ENCODE peak calls at places on chromosomes 11 and 22, in six cellular contexts. D is body of pancreas; L is stromal cell of bone marrow; O is activated CD4-positive, alpha-beta memory T cell treated with anti-CD3 and anti-CD28 coated beads for 36 hours; F is omental fat pad; C is posterior vena cava. X is an unnamed sample.
A peak's percentile ranks its signal among the peaks of the same experiment; 100 is the strongest.

GRCh38 chr22:43128928-43129424 is 14.2 kb downstream of the MCAT start:
- DNase-seq in D (peak; percentile 30), L (no peak), O (no peak), F (no peak), C (no peak), X (peak; percentile 76)

GRCh38 chr22:35269630-35270029 is 12.3 kb downstream of the HMGXB4 start:
- DNase-seq in D (no peak), L (no peak), O (no peak), F (no peak), C (no peak), X (no peak)

GRCh38 chr11:76782526-76783293 is 446 bp upstream of the TSKU start:
- DNase-seq in D (peak; percentile 75), L (peak; percentile 91), O (peak; percentile 81), F (no peak), C (peak; percentile 97), X (peak; percentile 57)

GRCh38 chr11:12893787-12894672 is 115.1 kb upstream of the RASSF10 start:
- DNase-seq in D (peak; percentile 84), L (no peak), O (peak; percentile 66), F (peak; percentile 58), C (no peak), X (peak; percentile 19)

GRCh38 chr11:19676508-19677379 is 35.9 kb upstream of the NAV2 start:
- DNase-seq in D (no peak), L (no peak), O (no peak), F (no peak), C (no peak), X (no peak)

GRCh38 chr22:29003975-29004646 is 57.5 kb downstream of the C22orf31 start:
- DNase-seq in D (peak; percentile 43), L (no peak), O (no peak), F (no peak), C (no peak), X (no peak)

GRCh38 chr22:49784630-49784971 is 43.1 kb downstream of the BRD1 start:
- DNase-seq in D (no peak), L (no peak), O (no peak), F (no peak), C (no peak), X (no peak)

GRCh38 chr11:59173964-59174663 is 2.2 kb downstream of the DTX4 start:
- DNase-seq in D (peak; percentile 56), L (no peak), O (no peak), F (no peak), C (no peak), X (no peak)

GRCh38 chr11:81644239-81644840 is 1089.3 kb downstream of the FAM181B start:
- DNase-seq in D (no peak), L (peak; percentile 3), O (peak; percentile 11), F (no peak), C (no peak), X (peak; percentile 1)

GRCh38 chr22:17369553-17370035 is 334 bp downstream of the CECR2 start:
- DNase-seq in D (peak; percentile 48), L (no peak), O (peak; percentile 27), F (no peak), C (no peak), X (no peak)

GRCh38 chr22:36160499-36160942 is at the start of gene APOL3:
- DNase-seq in D (peak; percentile 39), L (peak; percentile 73), O (peak; percentile 67), F (peak; percentile 58), C (peak; percentile 91), X (no peak)

GRCh38 chr11:2582958-2583604 is 116.7 kb downstream of the KCNQ1OT1 start:
- DNase-seq in D (peak; percentile 7), L (no peak), O (peak; percentile 3), F (peak; percentile 2), C (peak; percentile 68), X (no peak)

GRCh38 chr22:46801331-46801811 is 38.9 kb downstream of the TBC1D22A start:
- DNase-seq in D (no peak), L (no peak), O (no peak), F (no peak), C (no peak), X (no peak)

GRCh38 chr22:22768885-22769284 is 118.7 kb upstream of the IGLL5 start:
- DNase-seq in D (no peak), L (no peak), O (no peak), F (no peak), C (no peak), X (no peak)

GRCh38 chr11:128026596-128026995 is 560.8 kb downstream of the ETS1 start:
- DNase-seq in D (no peak), L (peak; percentile 91), O (no peak), F (no peak), C (no peak), X (no peak)

GRCh38 chr22:19535001-19535400 is 10.8 kb upstream of the CLDN5 start:
- DNase-seq in D (no peak), L (no peak), O (no peak), F (no peak), C (no peak), X (no peak)

GRCh38 chr22:29478326-29479276 is 1.4 kb upstream of the NEFH start:
- DNase-seq in D (no peak), L (no peak), O (peak; percentile 41), F (no peak), C (no peak), X (no peak)

GRCh38 chr22:39953101-39953500 is 7.1 kb upstream of the TMA7B start:
- DNase-seq in D (no peak), L (no peak), O (no peak), F (no peak), C (no peak), X (no peak)

GRCh38 chr11:132177106-132177505 is 806.7 kb downstream of the NTM start:
- DNase-seq in D (no peak), L (peak; percentile 40), O (no peak), F (no peak), C (no peak), X (no peak)

GRCh38 chr11:110091995-110092576 is 1.1 kb upstream of the ZC3H12C start:
- DNase-seq in D (no peak), L (no peak), O (no peak), F (no peak), C (no peak), X (no peak)

GRCh38 chr11:88709567-88709966 is 356.2 kb downstream of the GRM5 start:
- DNase-seq in D (no peak), L (no peak), O (no peak), F (no peak), C (no peak), X (no peak)

GRCh38 chr11:13183826-13184196 is 93.8 kb upstream of the BMAL1 start:
- DNase-seq in D (no peak), L (no peak), O (no peak), F (no peak), C (no peak), X (no peak)

GRCh38 chr11:80317612-80318011 is 876.8 kb upstream of the TENM4 start:
- DNase-seq in D (no peak), L (no peak), O (no peak), F (no peak), C (no peak), X (no peak)

GRCh38 chr11:31987118-31988005 is 103.5 kb upstream of the RCN1 start:
- DNase-seq in D (no peak), L (no peak), O (no peak), F (no peak), C (no peak), X (no peak)

GRCh38 chr22:30208631-30209603 is 37.6 kb downstream of the LIF start:
- DNase-seq in D (peak; percentile 45), L (peak; percentile 72), O (no peak), F (no peak), C (peak; percentile 92), X (no peak)

GRCh38 chr22:41526802-41527799 is 17.2 kb downstream of the POLR3H start:
- DNase-seq in D (peak; percentile 61), L (no peak), O (peak; percentile 65), F (peak; percentile 39), C (no peak), X (no peak)

GRCh38 chr11:3962406-3962840 is 107.0 kb downstream of the STIM1 start:
- DNase-seq in D (no peak), L (no peak), O (no peak), F (no peak), C (no peak), X (no peak)

GRCh38 chr22:37544955-37545702 is 15.2 kb upstream of the CDC42EP1 start:
- DNase-seq in D (peak; percentile 92), L (no peak), O (peak; percentile 83), F (peak; percentile 68), C (peak; percentile 90), X (no peak)

GRCh38 chr11:93652161-93652597 is 9.3 kb upstream of the CEP295 start:
- DNase-seq in D (peak; percentile 32), L (peak; percentile 26), O (no peak), F (no peak), C (no peak), X (peak; percentile 28)

GRCh38 chr11:70495351-70496310 is 97.3 kb downstream of the CTTN start:
- DNase-seq in D (no peak), L (no peak), O (no peak), F (no peak), C (peak; percentile 58), X (peak; percentile 39)

GRCh38 chr11:108414958-108415357 is 52.4 kb downstream of the C11orf65 start:
- DNase-seq in D (no peak), L (no peak), O (no peak), F (no peak), C (no peak), X (no peak)

GRCh38 chr11:15883349-15883961 is 472.9 kb downstream of the SOX6 start:
- DNase-seq in D (no peak), L (peak; percentile 10), O (no peak), F (no peak), C (no peak), X (no peak)